ENCODE peak calls at places on chromosomes 16 and 17, in six cellular contexts. One of them, this sample, is unnamed.

GRCh38 chr16:85313541-85314208 is 201.4 kb upstream of the CIBAR2 start:
- DNase-seq in lower leg skin: no peak
- DNase-seq in SK-N-SH: peak; percentile 61
- DNase-seq in ovary: peak; percentile 44
- DNase-seq in WTC11: no peak
- DNase-seq in mucosa of descending colon: no peak
- DNase-seq in this sample: no peak

GRCh38 chr17:71284032-71284755 is 836.6 kb upstream of the SOX9 start:
- DNase-seq in lower leg skin: no peak
- DNase-seq in WTC11: no peak
- DNase-seq in SK-N-SH: no peak
- DNase-seq in mucosa of descending colon: no peak
- DNase-seq in ovary: no peak
- DNase-seq in this sample: no peak

GRCh38 chr17:40694584-40694983 is 9.0 kb downstream of the KRT24 start:
- DNase-seq in SK-N-SH: no peak
- DNase-seq in ovary: no peak
- DNase-seq in WTC11: no peak
- DNase-seq in mucosa of descending colon: no peak
- DNase-seq in lower leg skin: no peak
- DNase-seq in this sample: no peak

GRCh38 chr17:44900894-44901293 is 1.6 kb upstream of the EFTUD2 start:
- DNase-seq in mucosa of descending colon: no peak
- DNase-seq in WTC11: no peak
- DNase-seq in SK-N-SH: no peak
- DNase-seq in lower leg skin: no peak
- DNase-seq in ovary: no peak
- DNase-seq in this sample: no peak

GRCh38 chr17:81003711-81004335 is 12.2 kb downstream of the CHMP6 start:
- DNase-seq in SK-N-SH: peak; percentile 80
- DNase-seq in lower leg skin: no peak
- DNase-seq in ovary: no peak
- DNase-seq in WTC11: no peak
- DNase-seq in mucosa of descending colon: peak; percentile 56
- DNase-seq in this sample: no peak

GRCh38 chr17:16477255-16477654 is 14.7 kb downstream of the LRRC75A start:
- DNase-seq in mucosa of descending colon: no peak
- DNase-seq in lower leg skin: peak; percentile 36
- DNase-seq in ovary: peak; percentile 60
- DNase-seq in SK-N-SH: no peak
- DNase-seq in WTC11: no peak
- DNase-seq in this sample: no peak

GRCh38 chr16:31664683-31665482 is 137.2 kb downstream of the AHSP start:
- DNase-seq in WTC11: no peak
- DNase-seq in ovary: no peak
- DNase-seq in SK-N-SH: no peak
- DNase-seq in lower leg skin: no peak
- DNase-seq in mucosa of descending colon: no peak
- DNase-seq in this sample: no peak

GRCh38 chr17:42421479-42422332 is 1.4 kb downstream of the CAVIN1 start:
- DNase-seq in lower leg skin: no peak
- DNase-seq in WTC11: peak; percentile 34
- DNase-seq in ovary: peak; percentile 80
- DNase-seq in SK-N-SH: peak; percentile 61
- DNase-seq in mucosa of descending colon: no peak
- DNase-seq in this sample: no peak

GRCh38 chr17:70622382-70623260 is 453.3 kb downstream of the KCNJ2 start:
- DNase-seq in SK-N-SH: peak; percentile 37
- DNase-seq in lower leg skin: no peak
- DNase-seq in mucosa of descending colon: peak; percentile 70
- DNase-seq in ovary: no peak
- DNase-seq in WTC11: peak; percentile 79
- DNase-seq in this sample: peak; percentile 74

GRCh38 chr16:85303354-85303883 is 191.1 kb upstream of the CIBAR2 start:
- DNase-seq in SK-N-SH: peak; percentile 81
- DNase-seq in mucosa of descending colon: peak; percentile 49
- DNase-seq in ovary: peak; percentile 71
- DNase-seq in WTC11: peak; percentile 81
- DNase-seq in lower leg skin: no peak
- DNase-seq in this sample: peak; percentile 80

GRCh38 chr17:78882546-78883089 is 20.4 kb downstream of the CEP295NL start:
- DNase-seq in SK-N-SH: peak; percentile 88
- DNase-seq in WTC11: no peak
- DNase-seq in mucosa of descending colon: no peak
- DNase-seq in ovary: no peak
- DNase-seq in lower leg skin: no peak
- DNase-seq in this sample: no peak

GRCh38 chr16:78939600-78939999 is 660.9 kb downstream of the MAF start:
- DNase-seq in WTC11: no peak
- DNase-seq in SK-N-SH: no peak
- DNase-seq in lower leg skin: no peak
- DNase-seq in ovary: no peak
- DNase-seq in mucosa of descending colon: no peak
- DNase-seq in this sample: no peak

GRCh38 chr16:7394936-7395335 is 62.3 kb downstream of the RBFOX1 start:
- DNase-seq in mucosa of descending colon: no peak
- DNase-seq in WTC11: no peak
- DNase-seq in SK-N-SH: no peak
- DNase-seq in ovary: no peak
- DNase-seq in lower leg skin: no peak
- DNase-seq in this sample: no peak

GRCh38 chr17:78266771-78267170 is 35.3 kb downstream of the TMEM235 start:
- DNase-seq in WTC11: no peak
- DNase-seq in mucosa of descending colon: no peak
- DNase-seq in lower leg skin: no peak
- DNase-seq in SK-N-SH: peak; percentile 51
- DNase-seq in ovary: no peak
- DNase-seq in this sample: no peak

GRCh38 chr17:77609553-77610517 is 348.7 kb upstream of the TNRC6C start:
- DNase-seq in lower leg skin: no peak
- DNase-seq in ovary: no peak
- DNase-seq in SK-N-SH: no peak
- DNase-seq in mucosa of descending colon: peak; percentile 32
- DNase-seq in WTC11: no peak
- DNase-seq in this sample: no peak

GRCh38 chr16:49755291-49755611 is 100.7 kb downstream of the ZNF423 start:
- DNase-seq in lower leg skin: peak; percentile 22
- DNase-seq in SK-N-SH: peak; percentile 69
- DNase-seq in ovary: no peak
- DNase-seq in mucosa of descending colon: peak; percentile 52
- DNase-seq in WTC11: no peak
- DNase-seq in this sample: peak; percentile 54

GRCh38 chr16:17277981-17278381 is 192.8 kb downstream of the XYLT1 start:
- DNase-seq in WTC11: peak; percentile 62
- DNase-seq in mucosa of descending colon: peak; percentile 81
- DNase-seq in ovary: peak; percentile 48
- DNase-seq in SK-N-SH: no peak
- DNase-seq in lower leg skin: no peak
- DNase-seq in this sample: peak; percentile 18

GRCh38 chr17:7122386-7122785 is 7.8 kb upstream of the ASGR2 start:
- DNase-seq in WTC11: no peak
- DNase-seq in ovary: no peak
- DNase-seq in lower leg skin: no peak
- DNase-seq in SK-N-SH: no peak
- DNase-seq in mucosa of descending colon: no peak
- DNase-seq in this sample: no peak

GRCh38 chr17:39920218-39921210 is 2.1 kb upstream of the GSDMB start:
- DNase-seq in ovary: no peak
- DNase-seq in mucosa of descending colon: no peak
- DNase-seq in SK-N-SH: no peak
- DNase-seq in WTC11: no peak
- DNase-seq in lower leg skin: no peak
- DNase-seq in this sample: no peak

GRCh38 chr16:22220714-22221113 is 14.6 kb downstream of the EEF2K start:
- DNase-seq in mucosa of descending colon: no peak
- DNase-seq in WTC11: no peak
- DNase-seq in SK-N-SH: no peak
- DNase-seq in ovary: no peak
- DNase-seq in lower leg skin: no peak
- DNase-seq in this sample: no peak

GRCh38 chr16:47143677-47144558 is at the start of gene NETO2:
- DNase-seq in mucosa of descending colon: peak; percentile 72
- DNase-seq in SK-N-SH: peak; percentile 88
- DNase-seq in ovary: peak; percentile 54
- DNase-seq in WTC11: peak; percentile 72
- DNase-seq in lower leg skin: peak; percentile 22
- DNase-seq in this sample: peak; percentile 71

GRCh38 chr17:3667366-3668278 is 756 bp downstream of the TAX1BP3 start:
- DNase-seq in lower leg skin: peak; percentile 74
- DNase-seq in ovary: peak; percentile 87
- DNase-seq in SK-N-SH: peak; percentile 85
- DNase-seq in mucosa of descending colon: peak; percentile 92
- DNase-seq in WTC11: peak; percentile 73
- DNase-seq in this sample: peak; percentile 86

GRCh38 chr17:48618366-48618896 is 3.3 kb upstream of the HOXB8 start:
- DNase-seq in ovary: peak; percentile 88
- DNase-seq in SK-N-SH: peak; percentile 98
- DNase-seq in mucosa of descending colon: peak; percentile 94
- DNase-seq in lower leg skin: peak; percentile 83
- DNase-seq in WTC11: peak; percentile 92
- DNase-seq in this sample: peak; percentile 95

GRCh38 chr16:81486555-81487061 is 42.0 kb downstream of the CMIP start:
- DNase-seq in WTC11: no peak
- DNase-seq in ovary: peak; percentile 63
- DNase-seq in lower leg skin: peak; percentile 56
- DNase-seq in mucosa of descending colon: no peak
- DNase-seq in SK-N-SH: no peak
- DNase-seq in this sample: no peak

GRCh38 chr17:43403846-43404245 is 5.1 kb downstream of the ARL4D start:
- DNase-seq in SK-N-SH: peak; percentile 73
- DNase-seq in lower leg skin: no peak
- DNase-seq in WTC11: no peak
- DNase-seq in ovary: no peak
- DNase-seq in mucosa of descending colon: no peak
- DNase-seq in this sample: no peak

GRCh38 chr17:32519769-32520701 is 33.2 kb downstream of the CDK5R1 start:
- DNase-seq in WTC11: no peak
- DNase-seq in SK-N-SH: peak; percentile 57
- DNase-seq in mucosa of descending colon: no peak
- DNase-seq in ovary: no peak
- DNase-seq in lower leg skin: no peak
- DNase-seq in this sample: peak; percentile 59

GRCh38 chr16:75620326-75621169 is 2.5 kb downstream of the ADAT1 start:
- DNase-seq in mucosa of descending colon: no peak
- DNase-seq in lower leg skin: no peak
- DNase-seq in WTC11: no peak
- DNase-seq in ovary: no peak
- DNase-seq in SK-N-SH: no peak
- DNase-seq in this sample: no peak

DNA sequence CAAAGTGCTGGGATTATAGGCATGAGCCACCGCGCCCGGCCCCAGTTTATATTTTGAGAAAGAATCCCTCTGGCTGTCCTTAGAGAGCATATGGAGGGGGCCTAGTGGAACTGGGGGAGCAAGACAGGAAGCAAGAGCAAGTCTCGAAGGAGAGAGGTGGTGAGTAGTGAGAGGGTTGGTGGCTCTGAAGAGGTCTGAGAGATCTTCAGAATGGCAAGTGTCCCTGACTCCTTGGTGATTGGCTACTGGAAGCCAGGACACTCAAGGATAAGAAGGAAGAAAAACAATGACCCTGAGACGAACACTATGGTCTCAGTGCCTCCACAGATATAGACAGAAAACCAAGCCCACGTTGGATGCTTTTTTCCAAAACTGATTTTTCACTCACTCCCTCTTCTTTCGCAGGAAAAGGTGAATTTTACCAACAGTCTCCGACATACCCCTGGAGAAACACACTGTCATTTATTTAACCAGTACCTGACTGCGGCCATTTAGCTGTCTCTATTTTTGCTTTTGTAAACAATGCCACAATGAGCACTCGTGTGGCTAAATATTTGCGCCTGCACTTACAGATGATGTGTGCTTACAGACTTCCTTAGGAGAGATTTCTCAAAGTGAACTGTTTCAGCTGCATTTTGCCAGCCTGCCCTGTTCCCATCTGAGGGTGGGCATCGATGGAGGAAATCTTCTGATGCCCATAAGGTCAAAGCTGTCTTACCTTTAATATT is 15.9 kb upstream of the DOK4 start:
- DNase-seq in mucosa of descending colon: no peak
- DNase-seq in ovary: no peak
- DNase-seq in lower leg skin: no peak
- DNase-seq in SK-N-SH: no peak
- DNase-seq in WTC11: no peak
- DNase-seq in this sample: no peak
- TF ChIP-seq CTCF in mucosa of descending colon: no peak
- TF ChIP-seq CTCF in ovary: no peak
- TF ChIP-seq CTCF in lower leg skin: no peak
- TF ChIP-seq CTCF in SK-N-SH: no peak
- TF ChIP-seq CTCF in WTC11: no peak
- TF ChIP-seq CTCF in this sample: no peak

GRCh38 chr16:66740010-66740409 is 11.4 kb downstream of the DYNC1LI2 start:
- DNase-seq in SK-N-SH: peak; percentile 69
- DNase-seq in WTC11: peak; percentile 40
- DNase-seq in lower leg skin: no peak
- DNase-seq in mucosa of descending colon: peak; percentile 64
- DNase-seq in ovary: no peak
- DNase-seq in this sample: peak; percentile 39
- TF ChIP-seq CTCF in SK-N-SH: peak; percentile 82
- TF ChIP-seq CTCF in WTC11: peak; percentile 61
- TF ChIP-seq CTCF in lower leg skin: no peak
- TF ChIP-seq CTCF in mucosa of descending colon: peak; percentile 33
- TF ChIP-seq CTCF in ovary: no peak
- TF ChIP-seq CTCF in this sample: peak; percentile 88

GRCh38 chr17:62671553-62671952 is 44.1 kb downstream of the MRC2 start:
- DNase-seq in SK-N-SH: peak; percentile 62
- DNase-seq in ovary: peak; percentile 48
- DNase-seq in lower leg skin: peak; percentile 47
- DNase-seq in WTC11: no peak
- DNase-seq in mucosa of descending colon: peak; percentile 66
- DNase-seq in this sample: no peak
- TF ChIP-seq CTCF in SK-N-SH: no peak
- TF ChIP-seq CTCF in ovary: no peak
- TF ChIP-seq CTCF in lower leg skin: no peak
- TF ChIP-seq CTCF in WTC11: no peak
- TF ChIP-seq CTCF in mucosa of descending colon: no peak
- TF ChIP-seq CTCF in this sample: no peak

GRCh38 chr16:9280067-9280466 is 188.6 kb downstream of the HAPSTR1 start:
- DNase-seq in WTC11: no peak
- DNase-seq in ovary: no peak
- DNase-seq in mucosa of descending colon: no peak
- DNase-seq in SK-N-SH: no peak
- DNase-seq in lower leg skin: no peak
- DNase-seq in this sample: no peak

GRCh38 chr16:9270941-9271340 is 179.5 kb downstream of the HAPSTR1 start:
- DNase-seq in ovary: no peak
- DNase-seq in WTC11: no peak
- DNase-seq in mucosa of descending colon: no peak
- DNase-seq in lower leg skin: no peak
- DNase-seq in SK-N-SH: no peak
- DNase-seq in this sample: no peak

GRCh38 chr16:9275386-9275785 is 183.9 kb downstream of the HAPSTR1 start:
- DNase-seq in WTC11: no peak
- DNase-seq in lower leg skin: no peak
- DNase-seq in SK-N-SH: no peak
- DNase-seq in mucosa of descending colon: no peak
- DNase-seq in ovary: no peak
- DNase-seq in this sample: no peak

GRCh38 chr16:9279661-9280060 is 188.2 kb downstream of the HAPSTR1 start:
- DNase-seq in mucosa of descending colon: no peak
- DNase-seq in WTC11: no peak
- DNase-seq in lower leg skin: no peak
- DNase-seq in ovary: no peak
- DNase-seq in SK-N-SH: no peak
- DNase-seq in this sample: no peak

GRCh38 chr16:9275816-9276354 is 184.4 kb downstream of the HAPSTR1 start:
- DNase-seq in lower leg skin: no peak
- DNase-seq in SK-N-SH: no peak
- DNase-seq in WTC11: no peak
- DNase-seq in mucosa of descending colon: no peak
- DNase-seq in ovary: no peak
- DNase-seq in this sample: no peak
- TF ChIP-seq CTCF in lower leg skin: no peak
- TF ChIP-seq CTCF in SK-N-SH: no peak
- TF ChIP-seq CTCF in WTC11: no peak
- TF ChIP-seq CTCF in mucosa of descending colon: no peak
- TF ChIP-seq CTCF in ovary: no peak
- TF ChIP-seq CTCF in this sample: no peak

This sample was measured in endothelial cell.